ENCODE peak calls at places on chromosomes 2 and 18, in nine cellular contexts. S is lung, O is kidney, T is A549, X is heart left ventricle, K is AG04450, R is hepatocyte, H is right lobe of liver, Q is SK-N-SH. F is an unnamed sample.

GRCh38 chr2:54602736-54603322 is 120.6 kb upstream of the EML6 start:
- DNase-seq in H (no peak), T (no peak), R (no peak), K (peak; percentile 41), Q (no peak), X (no peak), O (no peak), S (no peak), F (no peak)

GRCh38 chr2:83944174-83944573 is 514.9 kb downstream of the SUCLG1 start:
- DNase-seq in K (no peak), H (no peak), O (no peak), T (no peak), S (no peak), X (no peak), Q (no peak), R (no peak), F (no peak)

GRCh38 chr2:218891275-218892135 is 10.9 kb downstream of the WNT10A start:
- DNase-seq in H (no peak), K (no peak), T (no peak), Q (no peak), O (peak; percentile 55), S (no peak), R (no peak), X (no peak), F (no peak)

GRCh38 chr2:12081481-12082210 is 335.2 kb downstream of the LPIN1 start:
- DNase-seq in T (no peak), X (no peak), H (no peak), O (no peak), S (no peak), Q (no peak), R (no peak), K (no peak), F (no peak)

GRCh38 chr2:1855150-1855549 is 110.8 kb upstream of the PXDN start:
- DNase-seq in S (no peak), H (no peak), X (no peak), K (no peak), T (no peak), O (no peak), Q (peak; percentile 91), R (peak; percentile 48), F (peak; percentile 29)

GRCh38 chr18:56314396-56314795 is 324.0 kb downstream of the TXNL1 start:
- DNase-seq in O (no peak), T (no peak), Q (no peak), K (no peak), X (no peak), H (no peak), S (no peak), R (no peak), F (peak; percentile 27)

GRCh38 chr18:54888933-54889332 is 60.7 kb downstream of the RAB27B start:
- DNase-seq in Q (no peak), X (no peak), T (no peak), S (no peak), R (no peak), O (no peak), K (peak; percentile 27), H (no peak), F (no peak)

GRCh38 chr2:110770696-110771425 is 38.5 kb downstream of the ACOXL start:
- DNase-seq in R (peak; percentile 42), S (no peak), O (no peak), Q (peak; percentile 83), H (no peak), K (no peak), T (no peak), X (peak; percentile 37), F (peak; percentile 31)

DNA sequence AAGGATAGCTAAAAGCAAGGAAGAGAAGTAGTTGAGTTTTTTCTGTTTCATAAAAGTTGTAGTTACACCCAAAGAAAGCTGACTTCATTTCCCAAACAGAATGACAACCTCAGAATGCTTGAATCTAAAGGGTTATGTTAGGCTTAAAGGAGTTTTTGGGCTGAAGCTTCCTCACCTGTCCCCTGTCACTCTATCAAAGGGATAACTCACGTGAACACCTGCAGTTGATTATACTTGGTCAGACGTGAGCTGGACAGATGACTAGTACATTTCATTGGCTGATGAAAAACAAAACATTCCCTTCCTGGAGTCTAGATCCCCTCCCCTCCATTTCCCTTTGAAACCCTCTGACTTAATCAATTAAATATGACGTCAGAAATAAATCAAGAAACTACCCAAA is 158.8 kb downstream of the ANTXR1 start:
- DNase-seq in R (no peak), S (no peak), K (no peak), O (no peak), Q (no peak), H (no peak), X (no peak), T (no peak), F (no peak)
- H3K4me3 ChIP-seq in R (no peak overlapping the region), S (no peak overlapping the region), K (no peak overlapping the region), O (no peak overlapping the region), Q (no peak overlapping the region), H (no peak overlapping the region), X (no peak overlapping the region), T (no peak overlapping the region), F (no peak overlapping the region)

GRCh38 chr2:216059233-216059834 is 22.3 kb downstream of the PECR start:
- DNase-seq in T (no peak), Q (no peak), S (no peak), O (no peak), H (no peak), R (no peak), K (no peak), X (no peak), F (no peak)
- TF ChIP-seq CTCF in T (no peak), Q (peak; percentile 32), S (no peak), O (no peak), H (peak; percentile 5), R (no peak), K (peak; percentile 24), X (no peak), F (peak; percentile 23)

DNA sequence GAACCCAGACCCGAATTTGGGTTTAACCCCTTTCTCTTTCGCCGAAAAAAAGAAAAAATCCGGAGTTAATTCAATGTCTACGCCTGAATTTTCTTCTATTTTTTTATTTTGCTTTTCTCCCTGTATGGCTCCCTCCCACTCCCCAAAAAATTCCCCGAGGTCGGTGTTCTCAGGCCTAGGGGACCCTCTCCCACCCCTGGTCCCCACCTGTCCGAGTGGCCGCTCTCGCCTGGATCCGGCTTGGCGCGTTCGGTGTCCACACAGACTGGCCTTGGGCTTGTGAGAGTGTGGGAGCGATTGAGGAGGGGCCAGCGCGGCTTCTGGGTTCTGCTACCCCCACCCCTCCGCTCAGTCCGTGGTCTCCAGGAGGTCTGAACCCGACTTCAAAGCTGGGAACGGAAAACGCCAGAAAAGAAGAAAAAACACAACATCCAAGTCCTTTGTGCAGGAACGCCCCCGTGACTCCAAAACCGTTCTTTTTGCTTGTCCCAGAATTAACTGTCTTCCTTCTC is 5.7 kb upstream of the EN1 start:
- DNase-seq in S (no peak), K (no peak), R (no peak), X (no peak), Q (no peak), H (no peak), O (no peak), T (no peak), F (no peak)
- H3K9me3 ChIP-seq in S (peaks cover 9% of the 10 kb centered on the region), K (peaks cover 8% of the 10 kb centered on the region), R (no peaks in the 10 kb centered on the region), X (no peaks in the 10 kb centered on the region), Q (no peaks in the 10 kb centered on the region), H (no peaks in the 10 kb centered on the region), O (no peaks in the 10 kb centered on the region), T (no peaks in the 10 kb centered on the region), F (no peaks in the 10 kb centered on the region)

GRCh38 chr18:3722662-3723433 is 272.9 kb downstream of the TGIF1 start:
- DNase-seq in K (peak; percentile 86), Q (no peak), T (no peak), S (peak; percentile 10), R (peak; percentile 55), O (no peak), X (no peak), H (no peak), F (no peak)
- H3K4me3 ChIP-seq in K (no peak overlapping the region), Q (no peak overlapping the region), T (no peak overlapping the region), S (no peak overlapping the region), R (no peak overlapping the region), O (no peak overlapping the region), X (no peak overlapping the region), H (no peak overlapping the region), F (no peak overlapping the region)

GRCh38 chr2:230322561-230323384 is 4.2 kb upstream of the SP140L start:
- DNase-seq in Q (no peak), R (no peak), K (no peak), O (no peak), H (no peak), X (no peak), S (no peak), T (no peak), F (no peak)

GRCh38 chr2:230321031-230321430 is 6.0 kb upstream of the SP140L start:
- DNase-seq in K (no peak), T (no peak), Q (no peak), H (no peak), R (no peak), O (no peak), S (no peak), X (no peak), F (no peak)

GRCh38 chr2:230325316-230326243 is 1.4 kb upstream of the SP140L start:
- DNase-seq in X (no peak), S (no peak), H (no peak), T (no peak), Q (no peak), R (no peak), K (no peak), O (no peak), F (no peak)

GRCh38 chr2:230324503-230324902 is 2.5 kb upstream of the SP140L start:
- DNase-seq in O (no peak), H (no peak), X (no peak), T (no peak), K (no peak), Q (no peak), S (no peak), R (no peak), F (no peak)

GRCh38 chr2:230323385-230324106 is 3.4 kb upstream of the SP140L start:
- DNase-seq in S (no peak), Q (peak; percentile 79), O (no peak), R (no peak), H (no peak), X (no peak), K (no peak), T (peak; percentile 58), F (peak; percentile 77)
- TF ChIP-seq CTCF in S (no peak), Q (peak; percentile 58), O (no peak), R (no peak), H (no peak), X (no peak), K (no peak), T (no peak), F (peak; percentile 78)

F was measured in BE2C.